ENCODE peak calls at places on chromosomes 4 and X, in ten cellular contexts. U, Z, S, B, H, Y, O, I, M and Q are unnamed samples. For H3K4me1, the result is how much of the 10 kb centered on the place peaks cover.

GRCh38 chrX:47112316-47112954 is 32.1 kb downstream of the NDUFB11 start:
- DNase-seq in Y (no peak), Z (no peak), B (no peak), S (no peak), O (peak), I (no peak), M (peak), U (peak), H (peak), Q (no peak)

GRCh38 chr4:90057091-90057490 is 70.1 kb upstream of the CCSER1 start:
- DNase-seq in B (no peak), S (no peak), O (no peak), I (no peak), Z (no peak), U (no peak), H (no peak), M (no peak), Y (no peak), Q (no peak)

GRCh38 chr4:26206339-26206738 is 114.5 kb upstream of the RBPJ start:
- DNase-seq in U (peak), O (no peak), S (no peak), Y (no peak), B (peak), I (no peak), M (no peak), H (no peak), Z (no peak), Q (no peak)

GRCh38 chr4:64756016-64756415 is 346.8 kb upstream of the TECRL start:
- DNase-seq in U (peak), H (no peak), O (no peak), I (no peak), M (no peak), B (peak), Z (no peak), Y (no peak), S (no peak), Q (no peak)

GRCh38 chrX:131895002-131895401 is 128.1 kb upstream of the STK26 start:
- DNase-seq in M (no peak), I (peak), O (no peak), Y (no peak), Z (no peak), B (peak), S (no peak), U (peak), H (no peak), Q (no peak)

GRCh38 chr4:25450491-25450901 is 73.4 kb downstream of the ANAPC4 start:
- DNase-seq in B (no peak), I (no peak), S (no peak), Z (no peak), O (no peak), Y (no peak), H (no peak), M (no peak), U (no peak), Q (no peak)

GRCh38 chr4:34323549-34324325 is 1920.6 kb downstream of the ARAP2 start:
- DNase-seq in B (peak), U (no peak), Z (no peak), O (peak), I (no peak), H (no peak), M (peak), S (no peak), Y (no peak), Q (no peak)

GRCh38 chr4:182748949-182749348 is 168.2 kb downstream of the DCTD start:
- DNase-seq in U (no peak), Y (no peak), S (no peak), H (no peak), O (no peak), I (no peak), M (no peak), Z (no peak), B (peak), Q (no peak)

GRCh38 chr4:167767281-167767680 is 325.1 kb upstream of the ANXA10 start:
- DNase-seq in M (no peak), O (no peak), H (no peak), Z (no peak), I (no peak), Y (no peak), U (no peak), S (no peak), B (no peak), Q (no peak)

GRCh38 chr4:41994461-41994860 is 4.1 kb downstream of the SLC30A9 start:
- DNase-seq in Z (no peak), H (no peak), O (no peak), B (peak), U (no peak), M (peak), Y (no peak), S (no peak), I (no peak), Q (no peak)

GRCh38 chrX:37454537-37455285 is 105.5 kb downstream of the PRRG1 start:
- DNase-seq in U (peak), S (no peak), B (peak), Y (no peak), I (peak), Z (no peak), H (no peak), O (peak), M (peak), Q (no peak)

GRCh38 chr4:13524504-13525243 is 19.6 kb downstream of the NKX3-2 start:
- DNase-seq in B (peak), H (no peak), S (no peak), M (peak), Z (no peak), O (no peak), U (peak), Y (no peak), I (no peak), Q (no peak)

GRCh38 chr4:8394125-8394524 is 46.4 kb downstream of the ACOX3 start:
- DNase-seq in S (peak), M (no peak), O (no peak), Z (no peak), Y (no peak), H (peak), B (peak), U (peak), I (no peak), Q (no peak)

GRCh38 chrX:119516157-119516702 is 48.0 kb downstream of the SLC25A5 start:
- DNase-seq in B (peak), H (no peak), U (peak), M (peak), O (peak), Z (peak), Y (peak), I (peak), S (peak), Q (no peak)

GRCh38 chrX:31988975-31989374 is 917.1 kb upstream of the FTHL17 start:
- DNase-seq in I (no peak), Y (no peak), S (no peak), B (no peak), O (no peak), H (no peak), Z (no peak), M (peak), U (no peak), Q (no peak)

GRCh38 chrX:150365953-150366911 is 3.1 kb downstream of the MAMLD1 start:
- DNase-seq in O (peak), H (peak), U (peak), I (no peak), S (peak), B (peak), M (peak), Z (no peak), Y (peak), Q (no peak)

GRCh38 chrX:110159235-110159634 is 156.3 kb downstream of the TMEM164 start:
- DNase-seq in I (no peak), U (no peak), S (no peak), Z (no peak), Y (no peak), H (no peak), O (no peak), M (no peak), B (no peak), Q (no peak)

GRCh38 chr4:66820681-66821080 is 724.6 kb downstream of the CENPC start:
- DNase-seq in O (no peak), U (no peak), M (no peak), Y (no peak), H (no peak), I (no peak), S (no peak), B (no peak), Z (no peak), Q (no peak)

GRCh38 chr4:84503495-84504437 is 4.7 kb upstream of the NKX6-1 start:
- DNase-seq in M (peak), S (no peak), H (no peak), U (peak), B (peak), Y (no peak), Z (no peak), I (peak), O (no peak), Q (no peak)

GRCh38 chr4:153532636-153533035 is 66.5 kb downstream of the TMEM131L start:
- DNase-seq in O (no peak), S (no peak), Z (no peak), H (no peak), U (no peak), I (no peak), B (no peak), Y (no peak), M (no peak), Q (no peak)

GRCh38 chrX:38103857-38104812 is 97.8 kb downstream of the SYTL5 start:
- DNase-seq in B (no peak), O (no peak), M (no peak), I (no peak), Y (no peak), S (no peak), H (no peak), U (peak), Z (no peak), Q (no peak)

GRCh38 chr4:129526812-129527211 is 430.9 kb downstream of the C4orf33 start:
- DNase-seq in Y (no peak), B (no peak), M (peak), S (no peak), Z (no peak), O (no peak), H (no peak), U (no peak), I (no peak), Q (no peak)

GRCh38 chrX:54842638-54843037 is 35.1 kb downstream of the MAGED2 start:
- DNase-seq in B (no peak), M (no peak), I (no peak), H (no peak), O (no peak), S (no peak), Y (no peak), Z (no peak), U (no peak), Q (no peak)

GRCh38 chrX:47230136-47230868 is 2.5 kb upstream of the USP11 start:
- DNase-seq in Y (no peak), U (no peak), S (no peak), I (no peak), M (no peak), H (no peak), B (no peak), Z (no peak), O (no peak), Q (no peak)

GRCh38 chr4:26671111-26671510 is 87.2 kb downstream of the TBC1D19 start:
- DNase-seq in B (no peak), O (no peak), U (no peak), S (no peak), H (no peak), I (no peak), Y (no peak), M (peak), Z (no peak), Q (no peak)

GRCh38 chrX:19824603-19825002 is 62.8 kb downstream of the SH3KBP1 start:
- DNase-seq in U (peak), S (no peak), Z (peak), Y (no peak), M (no peak), I (no peak), H (no peak), O (no peak), B (peak), Q (no peak)

GRCh38 chrX:33447285-33447684 is 235.9 kb upstream of the DMD start:
- DNase-seq in M (no peak), Y (no peak), U (no peak), H (no peak), Z (no peak), S (no peak), O (no peak), I (no peak), B (no peak), Q (no peak)

GRCh38 chrX:150366951-150367545 is 3.9 kb downstream of the MAMLD1 start:
- DNase-seq in O (peak), S (no peak), I (no peak), Z (no peak), H (no peak), B (peak), U (peak), M (no peak), Y (no peak), Q (no peak)

GRCh38 chr4:4869380-4869723 is 9.9 kb downstream of the MSX1 start:
- DNase-seq in S (no peak), U (no peak), O (no peak), H (no peak), Y (no peak), M (peak), Z (no peak), B (no peak), I (no peak), Q (no peak)

GRCh38 chr4:4868506-4869379 is 9.3 kb downstream of the MSX1 start:
- DNase-seq in O (no peak), U (no peak), Y (no peak), B (no peak), M (no peak), S (no peak), H (no peak), Z (no peak), I (no peak), Q (no peak)

GRCh38 chr4:4866833-4867744 is 7.6 kb downstream of the MSX1 start:
- DNase-seq in U (no peak), S (peak), H (peak), B (no peak), Z (no peak), Y (no peak), O (peak), M (peak), I (no peak), Q (no peak)

GRCh38 chr4:4866124-4866832 is 6.8 kb downstream of the MSX1 start:
- DNase-seq in I (no peak), O (no peak), B (no peak), S (no peak), H (no peak), U (no peak), Y (no peak), Z (no peak), M (peak), Q (peak)

DNA sequence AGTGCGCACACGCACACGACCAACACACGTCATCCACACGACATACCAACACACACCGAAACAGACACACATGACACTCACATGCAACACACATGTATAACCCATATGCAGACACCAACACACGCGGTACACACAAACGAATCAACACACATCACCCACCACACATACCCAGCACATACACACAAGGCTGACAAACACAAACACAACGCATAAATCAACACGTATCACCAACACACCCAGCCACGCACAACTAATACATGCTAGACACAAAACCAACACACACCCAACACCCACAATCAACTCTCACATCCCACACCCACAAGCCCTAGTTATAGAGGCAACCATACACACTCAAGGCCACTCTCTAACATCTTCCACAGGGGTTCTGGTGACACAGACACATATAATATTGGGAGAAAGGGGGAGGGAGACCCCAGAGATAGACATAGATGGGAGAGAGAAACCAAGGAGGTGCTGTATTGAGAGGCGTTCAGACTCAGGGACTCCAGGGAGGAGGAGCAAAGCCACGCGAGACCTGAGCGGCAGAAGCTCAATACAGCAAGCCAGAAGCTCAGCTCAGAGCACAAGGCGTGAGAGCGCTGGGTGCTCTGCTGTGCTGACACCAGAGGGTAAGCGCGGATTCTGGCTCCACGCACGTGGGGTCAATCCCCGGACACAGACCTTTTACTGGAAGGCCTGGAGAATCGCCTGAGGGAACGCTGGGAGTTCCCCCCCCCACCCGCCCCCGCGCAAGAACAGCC is 8.5 kb downstream of the MSX1 start:
- DNase-seq in H (no peak), I (no peak), O (no peak), U (no peak), Z (no peak), B (no peak), Y (no peak), M (no peak), S (no peak), Q (no peak)
- H3K4me1 ChIP-seq in H (under half), I (under half), O (under half), U (under half), Z (under half), B (under half), Y (under half), M (under half), S (under half), Q (under half)

GRCh38 chr4:147788791-147789190 is 56.9 kb downstream of the ARHGAP10 start:
- DNase-seq in I (no peak), O (no peak), H (no peak), M (no peak), Z (no peak), Y (no peak), B (peak), S (no peak), U (no peak), Q (no peak)
- H3K4me1 ChIP-seq in I (half or more), O (under half), H (half or more), M (under half), Z (under half), Y (under half), B (under half), S (under half), U (under half), Q (half or more)

GRCh38 chr4:185256444-185256843 is 47.0 kb downstream of the SNX25 start:
- DNase-seq in H (no peak), B (peak), M (no peak), Y (no peak), S (no peak), Z (no peak), O (no peak), I (no peak), U (peak), Q (no peak)

GRCh38 chr4:185254434-185254833 is 45.0 kb downstream of the SNX25 start:
- DNase-seq in H (no peak), U (peak), M (peak), B (no peak), I (no peak), O (no peak), Y (peak), Z (no peak), S (no peak), Q (no peak)

GRCh38 chr4:185257694-185258093 is 48.3 kb downstream of the SNX25 start:
- DNase-seq in I (no peak), B (no peak), Y (no peak), S (no peak), Z (no peak), U (no peak), H (no peak), O (no peak), M (no peak), Q (no peak)

GRCh38 chr4:185257086-185257485 is 47.7 kb downstream of the SNX25 start:
- DNase-seq in U (no peak), M (no peak), O (no peak), S (no peak), H (no peak), Y (no peak), B (no peak), Z (no peak), I (no peak), Q (no peak)

DNA sequence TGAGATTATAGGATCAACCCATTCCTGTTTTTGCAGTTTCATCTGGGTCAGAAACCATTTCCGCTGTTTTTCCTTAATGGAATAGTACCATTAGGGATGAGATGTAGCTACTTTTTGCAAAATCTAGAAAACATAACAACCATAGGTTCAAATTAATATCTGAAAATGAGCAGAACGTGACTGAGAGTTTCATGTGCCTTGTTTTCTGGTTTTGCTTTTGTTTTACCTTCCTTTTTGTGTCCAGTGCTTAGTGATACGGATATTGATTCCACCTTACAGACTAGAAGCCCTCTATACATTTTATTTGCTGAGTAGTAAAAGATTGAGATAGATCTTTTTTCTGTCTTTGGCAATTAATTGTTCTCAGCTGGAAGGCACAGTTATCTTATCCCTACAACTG is 46.5 kb downstream of the SNX25 start:
- DNase-seq in O (no peak), H (no peak), I (no peak), Y (no peak), S (no peak), Z (no peak), M (no peak), B (no peak), U (no peak), Q (no peak)
- H3K4me1 ChIP-seq in O (under half), H (under half), I (under half), Y (half or more), S (under half), Z (under half), M (under half), B (under half), U (under half), Q (under half)

GRCh38 chr4:87835732-87836131 is 3.0 kb downstream of the MEPE start:
- DNase-seq in Y (no peak), I (no peak), S (no peak), B (no peak), H (no peak), O (no peak), Z (no peak), M (no peak), U (no peak), Q (no peak)
- H3K4me1 ChIP-seq in Y (under half), I (under half), S (under half), B (under half), H (under half), O (under half), Z (under half), M (under half), U (under half), Q (under half)

GRCh38 chr4:766559-767283 is 59.2 kb downstream of the CPLX1 start:
- DNase-seq in M (peak), Y (no peak), U (no peak), I (no peak), B (no peak), H (no peak), Z (no peak), O (peak), S (no peak), Q (no peak)

GRCh38 chr4:769511-769910 is 56.4 kb downstream of the CPLX1 start:
- DNase-seq in H (no peak), Y (no peak), Z (no peak), B (no peak), I (no peak), M (no peak), U (no peak), O (no peak), S (no peak), Q (no peak)

GRCh38 chr4:766152-766515 is 59.8 kb downstream of the CPLX1 start:
- DNase-seq in Y (no peak), U (peak), Z (no peak), M (no peak), S (no peak), B (peak), O (no peak), H (peak), I (no peak), Q (peak)

GRCh38 chr4:768995-769394 is 56.9 kb downstream of the CPLX1 start:
- DNase-seq in H (peak), S (no peak), B (no peak), U (no peak), O (no peak), Y (no peak), M (no peak), Z (no peak), I (no peak), Q (no peak)

DNA sequence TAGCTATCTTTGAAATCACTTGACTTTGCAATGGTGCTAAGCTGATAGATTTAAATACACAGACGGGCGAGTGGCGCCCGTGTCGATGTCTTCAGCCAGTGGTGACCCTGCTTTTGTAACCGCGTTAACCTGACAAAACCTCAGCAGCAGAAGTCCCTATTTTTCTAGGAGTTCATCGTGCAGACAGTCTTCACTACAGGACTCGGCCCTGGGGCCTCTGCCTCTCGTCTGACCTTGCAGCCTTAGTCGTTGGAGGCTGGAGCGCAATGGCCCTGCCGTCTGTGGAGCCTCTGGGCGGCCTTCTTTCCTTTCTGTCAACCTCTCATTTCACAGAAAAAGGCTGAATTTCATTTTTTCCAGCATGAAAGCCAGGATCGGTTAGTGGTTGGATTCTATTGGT is 57.9 kb downstream of the CPLX1 start:
- DNase-seq in B (no peak), S (no peak), O (no peak), I (no peak), H (no peak), Z (no peak), Y (no peak), M (no peak), U (no peak), Q (no peak)
- H3K4me1 ChIP-seq in B (under half), S (under half), O (under half), I (under half), H (under half), Z (under half), Y (under half), M (under half), U (under half), Q (under half)